ENCODE peak calls at places on chromosome X, in eight cellular contexts. One of them, this sample, is unnamed.

GRCh38 chrX:47129879-47130358 is 14.6 kb downstream of the NDUFB11 start:
- DNase-seq in CD8-positive, alpha-beta T cell: no peak
- DNase-seq in amniotic epithelial cell: no peak
- DNase-seq in thyroid gland: no peak
- DNase-seq in iris pigment epithelial cell: no peak
- DNase-seq in stromal cell of bone marrow: no peak
- DNase-seq in AG09309: no peak
- DNase-seq in COR-L47: no peak
- DNase-seq in this sample: no peak

GRCh38 chrX:132602701-132603100 is 113.9 kb upstream of the MBNL3 start:
- DNase-seq in amniotic epithelial cell: no peak
- DNase-seq in iris pigment epithelial cell: no peak
- DNase-seq in thyroid gland: no peak
- DNase-seq in AG09309: no peak
- DNase-seq in CD8-positive, alpha-beta T cell: no peak
- DNase-seq in stromal cell of bone marrow: no peak
- DNase-seq in COR-L47: no peak
- DNase-seq in this sample: no peak

GRCh38 chrX:130173190-130173895 is 1.6 kb downstream of the RAB33A start:
- DNase-seq in AG09309: peak; percentile 73
- DNase-seq in thyroid gland: no peak
- DNase-seq in amniotic epithelial cell: peak; percentile 89
- DNase-seq in COR-L47: no peak
- DNase-seq in CD8-positive, alpha-beta T cell: no peak
- DNase-seq in stromal cell of bone marrow: peak; percentile 81
- DNase-seq in iris pigment epithelial cell: peak; percentile 82
- DNase-seq in this sample: peak; percentile 78

GRCh38 chrX:54320067-54320466 is 37.8 kb downstream of the WNK3 start:
- DNase-seq in COR-L47: no peak
- DNase-seq in amniotic epithelial cell: no peak
- DNase-seq in stromal cell of bone marrow: no peak
- DNase-seq in CD8-positive, alpha-beta T cell: no peak
- DNase-seq in thyroid gland: no peak
- DNase-seq in iris pigment epithelial cell: no peak
- DNase-seq in AG09309: no peak
- DNase-seq in this sample: no peak

GRCh38 chrX:21638311-21638710 is 19.8 kb downstream of the KLHL34 start:
- DNase-seq in iris pigment epithelial cell: peak; percentile 55
- DNase-seq in thyroid gland: no peak
- DNase-seq in amniotic epithelial cell: peak; percentile 82
- DNase-seq in stromal cell of bone marrow: peak; percentile 37
- DNase-seq in COR-L47: no peak
- DNase-seq in AG09309: peak; percentile 4
- DNase-seq in CD8-positive, alpha-beta T cell: no peak
- DNase-seq in this sample: peak; percentile 35

GRCh38 chrX:153670748-153671588 is 2.6 kb downstream of the PNCK start:
- DNase-seq in CD8-positive, alpha-beta T cell: peak; percentile 45
- DNase-seq in amniotic epithelial cell: no peak
- DNase-seq in COR-L47: no peak
- DNase-seq in AG09309: no peak
- DNase-seq in iris pigment epithelial cell: no peak
- DNase-seq in thyroid gland: no peak
- DNase-seq in stromal cell of bone marrow: no peak
- DNase-seq in this sample: no peak

GRCh38 chrX:9678215-9678980 is 87.2 kb downstream of the GPR143 start:
- DNase-seq in CD8-positive, alpha-beta T cell: no peak
- DNase-seq in stromal cell of bone marrow: no peak
- DNase-seq in iris pigment epithelial cell: no peak
- DNase-seq in amniotic epithelial cell: peak; percentile 29
- DNase-seq in COR-L47: no peak
- DNase-seq in AG09309: no peak
- DNase-seq in thyroid gland: no peak
- DNase-seq in this sample: no peak

GRCh38 chrX:153700376-153700945 is 12.7 kb downstream of the SLC6A8 start:
- DNase-seq in stromal cell of bone marrow: no peak
- DNase-seq in COR-L47: no peak
- DNase-seq in AG09309: no peak
- DNase-seq in CD8-positive, alpha-beta T cell: no peak
- DNase-seq in iris pigment epithelial cell: no peak
- DNase-seq in thyroid gland: no peak
- DNase-seq in amniotic epithelial cell: no peak
- DNase-seq in this sample: no peak

This sample was measured in hepatic stellate cell.